ENCODE peak calls at places on chromosomes 6 and 20, in ten cellular contexts. One of them, this sample, is unnamed.

GRCh38 chr20:52493177-52493711 is 301.7 kb upstream of the ZFP64 start:
- DNase-seq in NCI-H226: peak
- DNase-seq in iPS-NIHi11: no peak
- DNase-seq in GM12891: no peak
- DNase-seq in Right ventricle myocardium superior: no peak
- DNase-seq in neural progenitor cell: no peak
- DNase-seq in ACHN: no peak
- DNase-seq in AG08395: peak
- DNase-seq in CD4-positive, alpha-beta memory T cell: no peak
- DNase-seq in RWPE1: no peak
- DNase-seq in this sample: peak

GRCh38 chr20:47272893-47273590 is 83.5 kb downstream of the ZMYND8 start:
- DNase-seq in NCI-H226: peak
- DNase-seq in iPS-NIHi11: peak
- DNase-seq in GM12891: no peak
- DNase-seq in Right ventricle myocardium superior: no peak
- DNase-seq in neural progenitor cell: peak
- DNase-seq in ACHN: peak
- DNase-seq in AG08395: peak
- DNase-seq in CD4-positive, alpha-beta memory T cell: peak
- DNase-seq in RWPE1: peak
- DNase-seq in this sample: peak

GRCh38 chr20:25246182-25246943 is 1.5 kb upstream of the PYGB start:
- DNase-seq in NCI-H226: no peak
- DNase-seq in iPS-NIHi11: no peak
- DNase-seq in GM12891: no peak
- DNase-seq in Right ventricle myocardium superior: no peak
- DNase-seq in neural progenitor cell: no peak
- DNase-seq in ACHN: no peak
- DNase-seq in AG08395: no peak
- DNase-seq in CD4-positive, alpha-beta memory T cell: no peak
- DNase-seq in RWPE1: no peak
- DNase-seq in this sample: no peak

GRCh38 chr6:133001040-133001570 is 186.7 kb downstream of the RPS12 start:
- DNase-seq in NCI-H226: no peak
- DNase-seq in iPS-NIHi11: no peak
- DNase-seq in GM12891: no peak
- DNase-seq in Right ventricle myocardium superior: no peak
- DNase-seq in neural progenitor cell: no peak
- DNase-seq in ACHN: no peak
- DNase-seq in AG08395: no peak
- DNase-seq in CD4-positive, alpha-beta memory T cell: no peak
- DNase-seq in RWPE1: no peak
- DNase-seq in this sample: no peak

GRCh38 chr6:27078734-27079357 is 168.7 kb upstream of the PRSS16 start:
- DNase-seq in NCI-H226: peak
- DNase-seq in iPS-NIHi11: peak
- DNase-seq in GM12891: no peak
- DNase-seq in Right ventricle myocardium superior: no peak
- DNase-seq in neural progenitor cell: peak
- DNase-seq in ACHN: peak
- DNase-seq in AG08395: peak
- DNase-seq in CD4-positive, alpha-beta memory T cell: peak
- DNase-seq in RWPE1: peak
- DNase-seq in this sample: peak

GRCh38 chr6:43313813-43314212 is 5.2 kb upstream of the CRIP3 start:
- DNase-seq in NCI-H226: no peak
- DNase-seq in iPS-NIHi11: no peak
- DNase-seq in GM12891: no peak
- DNase-seq in Right ventricle myocardium superior: no peak
- DNase-seq in neural progenitor cell: no peak
- DNase-seq in ACHN: no peak
- DNase-seq in AG08395: no peak
- DNase-seq in CD4-positive, alpha-beta memory T cell: no peak
- DNase-seq in RWPE1: no peak
- DNase-seq in this sample: no peak

GRCh38 chr6:2632368-2632767 is 118.4 kb downstream of the MYLK4 start:
- DNase-seq in NCI-H226: no peak
- DNase-seq in iPS-NIHi11: no peak
- DNase-seq in GM12891: no peak
- DNase-seq in Right ventricle myocardium superior: peak
- DNase-seq in neural progenitor cell: no peak
- DNase-seq in ACHN: no peak
- DNase-seq in AG08395: no peak
- DNase-seq in CD4-positive, alpha-beta memory T cell: no peak
- DNase-seq in RWPE1: no peak
- DNase-seq in this sample: no peak

GRCh38 chr6:47195251-47195650 is 114.5 kb downstream of the TNFRSF21 start:
- DNase-seq in NCI-H226: no peak
- DNase-seq in iPS-NIHi11: no peak
- DNase-seq in GM12891: no peak
- DNase-seq in Right ventricle myocardium superior: peak
- DNase-seq in neural progenitor cell: no peak
- DNase-seq in ACHN: no peak
- DNase-seq in AG08395: no peak
- DNase-seq in CD4-positive, alpha-beta memory T cell: no peak
- DNase-seq in RWPE1: no peak
- DNase-seq in this sample: no peak

GRCh38 chr6:111600154-111600553 is 5.5 kb downstream of the TRAF3IP2 start:
- DNase-seq in NCI-H226: no peak
- DNase-seq in iPS-NIHi11: no peak
- DNase-seq in GM12891: no peak
- DNase-seq in Right ventricle myocardium superior: no peak
- DNase-seq in neural progenitor cell: no peak
- DNase-seq in ACHN: no peak
- DNase-seq in AG08395: no peak
- DNase-seq in CD4-positive, alpha-beta memory T cell: no peak
- DNase-seq in RWPE1: no peak
- DNase-seq in this sample: no peak

GRCh38 chr6:46011241-46012085 is 4.2 kb downstream of the CLIC5 start:
- DNase-seq in NCI-H226: no peak
- DNase-seq in iPS-NIHi11: no peak
- DNase-seq in GM12891: peak
- DNase-seq in Right ventricle myocardium superior: no peak
- DNase-seq in neural progenitor cell: no peak
- DNase-seq in ACHN: no peak
- DNase-seq in AG08395: no peak
- DNase-seq in CD4-positive, alpha-beta memory T cell: peak
- DNase-seq in RWPE1: no peak
- DNase-seq in this sample: peak

GRCh38 chr6:52697903-52698302 is 27.0 kb downstream of the TMEM14A start:
- DNase-seq in NCI-H226: peak
- DNase-seq in iPS-NIHi11: no peak
- DNase-seq in GM12891: no peak
- DNase-seq in Right ventricle myocardium superior: no peak
- DNase-seq in neural progenitor cell: no peak
- DNase-seq in ACHN: no peak
- DNase-seq in AG08395: no peak
- DNase-seq in CD4-positive, alpha-beta memory T cell: no peak
- DNase-seq in RWPE1: peak
- DNase-seq in this sample: peak

GRCh38 chr6:134464690-134465411 is 146.9 kb upstream of the SGK1 start:
- DNase-seq in NCI-H226: peak
- DNase-seq in iPS-NIHi11: peak
- DNase-seq in GM12891: no peak
- DNase-seq in Right ventricle myocardium superior: no peak
- DNase-seq in neural progenitor cell: no peak
- DNase-seq in ACHN: no peak
- DNase-seq in AG08395: peak
- DNase-seq in CD4-positive, alpha-beta memory T cell: no peak
- DNase-seq in RWPE1: peak
- DNase-seq in this sample: no peak

GRCh38 chr6:111986651-111987050 is 67.3 kb upstream of the CCN6 start:
- DNase-seq in NCI-H226: no peak
- DNase-seq in iPS-NIHi11: no peak
- DNase-seq in GM12891: no peak
- DNase-seq in Right ventricle myocardium superior: no peak
- DNase-seq in neural progenitor cell: no peak
- DNase-seq in ACHN: no peak
- DNase-seq in AG08395: no peak
- DNase-seq in CD4-positive, alpha-beta memory T cell: no peak
- DNase-seq in RWPE1: no peak
- DNase-seq in this sample: no peak

GRCh38 chr6:82744286-82745015 is 321.2 kb downstream of the UBE3D start:
- DNase-seq in NCI-H226: no peak
- DNase-seq in iPS-NIHi11: no peak
- DNase-seq in GM12891: no peak
- DNase-seq in Right ventricle myocardium superior: no peak
- DNase-seq in neural progenitor cell: no peak
- DNase-seq in ACHN: no peak
- DNase-seq in AG08395: no peak
- DNase-seq in CD4-positive, alpha-beta memory T cell: no peak
- DNase-seq in RWPE1: no peak
- DNase-seq in this sample: no peak

GRCh38 chr6:144936764-144937163 is 651.6 kb downstream of the UTRN start:
- DNase-seq in NCI-H226: no peak
- DNase-seq in iPS-NIHi11: no peak
- DNase-seq in GM12891: no peak
- DNase-seq in Right ventricle myocardium superior: no peak
- DNase-seq in neural progenitor cell: no peak
- DNase-seq in ACHN: no peak
- DNase-seq in AG08395: no peak
- DNase-seq in CD4-positive, alpha-beta memory T cell: no peak
- DNase-seq in RWPE1: no peak
- DNase-seq in this sample: no peak

GRCh38 chr6:35811699-35811995 is 6.5 kb downstream of the LHFPL5 start:
- DNase-seq in NCI-H226: no peak
- DNase-seq in iPS-NIHi11: no peak
- DNase-seq in GM12891: no peak
- DNase-seq in Right ventricle myocardium superior: no peak
- DNase-seq in neural progenitor cell: no peak
- DNase-seq in ACHN: no peak
- DNase-seq in AG08395: no peak
- DNase-seq in CD4-positive, alpha-beta memory T cell: no peak
- DNase-seq in RWPE1: no peak
- DNase-seq in this sample: no peak

GRCh38 chr6:118875672-118876071 is 18.3 kb upstream of the ASF1A start:
- DNase-seq in NCI-H226: no peak
- DNase-seq in iPS-NIHi11: no peak
- DNase-seq in GM12891: no peak
- DNase-seq in Right ventricle myocardium superior: no peak
- DNase-seq in neural progenitor cell: no peak
- DNase-seq in ACHN: no peak
- DNase-seq in AG08395: no peak
- DNase-seq in CD4-positive, alpha-beta memory T cell: no peak
- DNase-seq in RWPE1: no peak
- DNase-seq in this sample: no peak

GRCh38 chr6:118618676-118619377 is 32.6 kb downstream of the CEP85L start:
- DNase-seq in NCI-H226: no peak
- DNase-seq in iPS-NIHi11: peak
- DNase-seq in GM12891: peak
- DNase-seq in Right ventricle myocardium superior: peak
- DNase-seq in neural progenitor cell: peak
- DNase-seq in ACHN: peak
- DNase-seq in AG08395: peak
- DNase-seq in CD4-positive, alpha-beta memory T cell: peak
- DNase-seq in RWPE1: peak
- DNase-seq in this sample: peak

GRCh38 chr6:37054580-37054979 is 49.1 kb downstream of the FGD2 start:
- DNase-seq in NCI-H226: no peak
- DNase-seq in iPS-NIHi11: no peak
- DNase-seq in GM12891: no peak
- DNase-seq in Right ventricle myocardium superior: no peak
- DNase-seq in neural progenitor cell: no peak
- DNase-seq in ACHN: no peak
- DNase-seq in AG08395: no peak
- DNase-seq in CD4-positive, alpha-beta memory T cell: no peak
- DNase-seq in RWPE1: no peak
- DNase-seq in this sample: no peak

GRCh38 chr6:36350681-36351091 is 14.0 kb upstream of the BNIP5 start:
- DNase-seq in NCI-H226: peak
- DNase-seq in iPS-NIHi11: no peak
- DNase-seq in GM12891: no peak
- DNase-seq in Right ventricle myocardium superior: no peak
- DNase-seq in neural progenitor cell: no peak
- DNase-seq in ACHN: peak
- DNase-seq in AG08395: peak
- DNase-seq in CD4-positive, alpha-beta memory T cell: no peak
- DNase-seq in RWPE1: no peak
- DNase-seq in this sample: peak

GRCh38 chr20:42123981-42124473 is 505.9 kb upstream of the CHD6 start:
- DNase-seq in NCI-H226: no peak
- DNase-seq in iPS-NIHi11: no peak
- DNase-seq in GM12891: no peak
- DNase-seq in Right ventricle myocardium superior: no peak
- DNase-seq in neural progenitor cell: no peak
- DNase-seq in ACHN: no peak
- DNase-seq in AG08395: no peak
- DNase-seq in CD4-positive, alpha-beta memory T cell: no peak
- DNase-seq in RWPE1: no peak
- DNase-seq in this sample: no peak

GRCh38 chr20:44326391-44327159 is 10.3 kb upstream of the R3HDML start:
- DNase-seq in NCI-H226: no peak
- DNase-seq in iPS-NIHi11: peak
- DNase-seq in GM12891: no peak
- DNase-seq in Right ventricle myocardium superior: no peak
- DNase-seq in neural progenitor cell: peak
- DNase-seq in ACHN: no peak
- DNase-seq in AG08395: no peak
- DNase-seq in CD4-positive, alpha-beta memory T cell: no peak
- DNase-seq in RWPE1: no peak
- DNase-seq in this sample: peak